ENCODE peak calls at places on chromosomes 2 and 18, in five cellular contexts. N, T, G, F and L are unnamed samples.

GRCh38 chr2:72131916-72132841 is 15.5 kb downstream of the CYP26B1 start:
- DNase-seq in N (no peak), T (no peak), G (no peak), F (no peak), L (no peak)

GRCh38 chr2:2575870-2576386 is 244.9 kb upstream of the MYT1L start:
- DNase-seq in N (no peak), T (no peak), G (no peak), F (no peak), L (no peak)

GRCh38 chr2:65345626-65346025 is 86.8 kb downstream of the SPRED2 start:
- DNase-seq in N (no peak), T (peak; percentile 46), G (no peak), F (no peak), L (no peak)

GRCh38 chr2:26914963-26915310 is 55.5 kb upstream of the MAPRE3 start:
- DNase-seq in N (no peak), T (no peak), G (no peak), F (no peak), L (no peak)

GRCh38 chr18:58867281-58867961 is 2.7 kb downstream of the ZNF532 start:
- DNase-seq in N (no peak), T (no peak), G (no peak), F (no peak), L (no peak)

GRCh38 chr18:23498877-23499570 is 4.3 kb upstream of the RMC1 start:
- DNase-seq in N (peak; percentile 54), T (peak; percentile 84), G (peak; percentile 30), F (peak; percentile 79), L (peak; percentile 69)

GRCh38 chr2:127320067-127320466 is 26.1 kb upstream of the ERCC3 start:
- DNase-seq in N (no peak), T (no peak), G (no peak), F (no peak), L (no peak)

GRCh38 chr2:182132605-182133004 is 147.0 kb downstream of the PPP1R1C start:
- DNase-seq in N (no peak), T (peak; percentile 37), G (no peak), F (no peak), L (no peak)

GRCh38 chr2:189553689-189554088 is 26.9 kb downstream of the SLC40A1 start:
- DNase-seq in N (no peak), T (no peak), G (no peak), F (no peak), L (no peak)

GRCh38 chr2:109238580-109238979 is 109.6 kb downstream of the SH3RF3 start:
- DNase-seq in N (peak; percentile 73), T (peak; percentile 96), G (peak; percentile 70), F (peak; percentile 79), L (peak; percentile 31)

GRCh38 chr18:58091099-58091611 is 47.1 kb downstream of the NEDD4L start:
- DNase-seq in N (no peak), T (no peak), G (no peak), F (peak; percentile 25), L (peak; percentile 23)

GRCh38 chr2:25920786-25921390 is 42.6 kb upstream of the ASXL2 start:
- DNase-seq in N (no peak), T (no peak), G (no peak), F (no peak), L (no peak)

GRCh38 chr2:74835831-74836674 is 2.1 kb downstream of the HK2 start:
- DNase-seq in N (no peak), T (peak; percentile 55), G (no peak), F (peak; percentile 68), L (peak; percentile 70)

GRCh38 chr2:36577884-36578283 is 20.1 kb downstream of the FEZ2 start:
- DNase-seq in N (no peak), T (no peak), G (no peak), F (no peak), L (no peak)

GRCh38 chr2:174153757-174154680 is 94.3 kb downstream of the OLA1 start:
- DNase-seq in N (no peak), T (peak; percentile 73), G (no peak), F (no peak), L (no peak)

GRCh38 chr2:1800716-1801388 is 56.5 kb upstream of the PXDN start:
- DNase-seq in N (no peak), T (no peak), G (no peak), F (no peak), L (no peak)

GRCh38 chr2:62569907-62570793 is 64.2 kb upstream of the TMEM17 start:
- DNase-seq in N (no peak), T (no peak), G (no peak), F (no peak), L (no peak)

GRCh38 chr2:47639469-47639868 is 143.5 kb upstream of the MSH6 start:
- DNase-seq in N (no peak), T (no peak), G (no peak), F (no peak), L (no peak)

GRCh38 chr2:37376421-37377186 is 32.2 kb downstream of the QPCT start:
- DNase-seq in N (peak; percentile 63), T (peak; percentile 84), G (no peak), F (peak; percentile 98), L (peak; percentile 59)

GRCh38 chr18:6242004-6242403 is 172.7 kb downstream of the L3MBTL4 start:
- DNase-seq in N (no peak), T (no peak), G (no peak), F (no peak), L (no peak)

GRCh38 chr18:35355140-35355618 is 11.0 kb upstream of the ZNF24 start:
- DNase-seq in N (peak; percentile 62), T (peak; percentile 88), G (peak; percentile 58), F (peak; percentile 81), L (peak; percentile 57)

GRCh38 chr2:241000831-241001321 is 2.5 kb downstream of the SNED1 start:
- DNase-seq in N (no peak), T (no peak), G (peak; percentile 10), F (no peak), L (no peak)

GRCh38 chr2:187055463-187055862 is 206.5 kb upstream of the ZSWIM2 start:
- DNase-seq in N (peak; percentile 15), T (peak; percentile 37), G (no peak), F (peak; percentile 30), L (no peak)

GRCh38 chr2:241199286-241199685 is 10.8 kb downstream of the ANO7 start:
- DNase-seq in N (no peak), T (no peak), G (no peak), F (no peak), L (no peak)

GRCh38 chr2:44655401-44655864 is 286.1 kb upstream of the SIX3 start:
- DNase-seq in N (no peak), T (no peak), G (no peak), F (no peak), L (no peak)

GRCh38 chr2:29749843-29750242 is 171.5 kb downstream of the ALK start:
- DNase-seq in N (no peak), T (peak; percentile 66), G (no peak), F (no peak), L (no peak)

GRCh38 chr2:64391459-64391858 is 62.5 kb upstream of the LGALSL start:
- DNase-seq in N (no peak), T (peak; percentile 30), G (no peak), F (no peak), L (no peak)

GRCh38 chr2:174436351-174436750 is 40.8 kb downstream of the SCRN3 start:
- DNase-seq in N (no peak), T (no peak), G (no peak), F (no peak), L (no peak)

GRCh38 chr2:105868060-105868459 is 123.3 kb downstream of the NCK2 start:
- DNase-seq in N (no peak), T (no peak), G (no peak), F (no peak), L (no peak)

GRCh38 chr18:75199327-75199726 is 9.6 kb downstream of the PTGR3 start:
- DNase-seq in N (no peak), T (peak; percentile 39), G (no peak), F (no peak), L (no peak)

GRCh38 chr2:212157011-212157410 is 381.6 kb downstream of the ERBB4 start:
- DNase-seq in N (no peak), T (peak; percentile 62), G (no peak), F (no peak), L (no peak)

DNA sequence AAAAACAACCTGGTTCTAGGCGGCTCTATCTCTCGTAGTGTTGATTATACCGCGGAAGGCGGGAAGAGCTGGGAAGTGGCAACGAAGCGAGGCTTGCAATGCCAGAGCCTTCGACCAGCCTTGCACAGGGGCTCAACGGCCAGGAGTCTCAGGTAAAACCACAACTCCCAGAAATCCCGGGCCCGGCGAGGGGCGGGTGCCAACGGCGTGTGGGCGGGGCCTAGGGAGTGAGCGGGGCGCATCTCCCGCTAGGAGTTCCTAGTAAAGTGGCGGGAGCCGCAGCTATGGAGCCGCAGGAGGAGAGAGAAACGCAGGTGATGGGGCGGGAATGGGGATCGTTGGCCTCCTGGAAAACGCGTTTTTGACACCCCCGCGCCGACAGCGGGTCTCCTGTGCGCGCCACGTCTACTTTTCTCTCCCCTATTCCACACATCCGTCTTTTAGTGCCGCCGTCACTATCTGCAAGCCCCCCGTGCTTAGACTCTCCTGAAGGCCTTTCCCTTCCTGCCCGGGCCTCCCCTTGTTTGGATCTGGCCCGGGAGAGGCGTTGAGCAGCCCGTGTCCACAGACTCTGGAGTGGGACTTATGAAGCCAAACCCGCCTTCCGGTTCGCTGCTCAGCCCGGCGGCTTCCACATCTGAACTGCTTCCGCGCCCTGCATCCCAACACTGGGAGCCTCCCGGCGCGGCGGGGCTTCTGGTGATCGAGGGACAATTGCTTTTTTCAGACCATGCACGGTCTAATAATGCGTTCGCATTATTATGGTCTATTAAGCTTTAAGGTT is at the start of gene HAUS1:
- DNase-seq in N (peak; percentile 92), T (peak; percentile 76), G (peak; percentile 93), F (peak; percentile 84), L (peak; percentile 87)
- TF ChIP-seq CTCF in N (no peak), T (no peak), G (no peak), F (no peak), L (no peak)

DNA sequence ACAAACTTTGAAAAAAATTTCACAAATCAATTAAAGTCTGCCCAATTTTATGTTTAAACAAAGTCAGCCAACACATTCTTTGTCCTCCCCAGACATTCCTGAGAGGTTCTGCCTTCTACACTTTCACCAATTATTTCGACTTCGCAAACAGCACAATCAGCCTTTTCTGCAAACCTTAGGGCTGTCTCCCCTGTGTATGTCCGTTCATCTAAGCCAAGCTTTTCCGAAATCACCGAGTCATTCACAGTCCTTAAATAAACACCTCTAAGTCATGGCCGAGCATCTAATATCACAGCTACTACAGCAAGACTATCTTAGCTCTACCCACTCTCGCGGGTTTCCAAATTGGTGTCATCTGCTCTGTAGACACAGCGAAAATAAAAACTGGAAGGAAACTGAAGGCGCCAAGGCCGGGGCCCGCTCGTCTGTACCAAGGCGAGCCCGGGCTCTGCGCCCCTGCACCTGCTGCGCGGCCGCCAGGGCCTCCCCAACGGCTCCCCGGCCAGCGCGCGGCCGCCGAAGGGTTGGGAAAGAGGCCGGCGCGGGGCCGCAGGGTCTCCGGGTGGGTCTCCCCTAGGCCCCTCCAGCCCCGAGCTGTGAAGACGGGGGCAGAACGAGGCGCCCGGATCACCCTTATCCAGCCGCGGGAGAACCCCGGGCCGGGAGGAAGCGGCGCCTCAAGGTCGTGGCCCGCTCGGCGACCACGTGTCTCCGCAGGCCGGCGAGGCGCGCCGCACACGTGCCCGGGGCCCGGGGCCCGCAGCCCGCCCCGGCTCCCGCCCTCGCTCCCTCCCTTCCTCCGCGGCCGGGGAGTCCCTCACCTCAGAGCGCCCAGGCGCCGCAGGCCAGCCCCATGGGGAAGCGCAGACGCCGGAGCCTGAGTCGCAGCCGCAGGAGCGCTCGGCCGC is 573 bp downstream of the ODC1 start:
- DNase-seq in N (no peak), T (peak; percentile 48), G (no peak), F (peak; percentile 72), L (peak; percentile 78)
- TF ChIP-seq CTCF in N (no peak), T (no peak), G (peak; percentile 20), F (no peak), L (no peak)

GRCh38 chr18:50819027-50819726 is 639 bp downstream of the MRO start:
- DNase-seq in N (peak; percentile 23), T (peak; percentile 18), G (peak; percentile 33), F (no peak), L (no peak)
- TF ChIP-seq CTCF in N (no peak), T (peak; percentile 22), G (no peak), F (no peak), L (no peak)

GRCh38 chr18:48138211-48138610 is 207.8 kb upstream of the SMAD2 start:
- DNase-seq in N (no peak), T (no peak), G (no peak), F (no peak), L (no peak)
- TF ChIP-seq CTCF in N (no peak), T (no peak), G (no peak), F (no peak), L (no peak)